ENCODE peak calls at places on chromosomes 1 and 21, in seven cellular contexts. H, X, L, T, F, I and J are unnamed samples.

GRCh38 chr1:240027059-240027462 is 64.6 kb upstream of the FMN2 start:
- DNase-seq in X (no peak), H (no peak), I (peak), L (no peak), F (no peak), T (peak), J (peak)

GRCh38 chr1:29824025-29824424 is 587.7 kb downstream of the PTPRU start:
- DNase-seq in I (no peak), X (no peak), H (no peak), F (no peak), T (no peak), L (no peak), J (no peak)

GRCh38 chr1:175388286-175388685 is 195.7 kb upstream of the KIAA0040 start:
- DNase-seq in T (no peak), X (no peak), I (peak), L (no peak), F (no peak), H (no peak), J (no peak)

GRCh38 chr1:33149453-33150190 is 32.2 kb downstream of the TRIM62 start:
- DNase-seq in H (no peak), F (no peak), X (no peak), I (no peak), T (no peak), L (no peak), J (no peak)

GRCh38 chr1:40462956-40463590 is 12.8 kb downstream of the ZFP69B start:
- DNase-seq in H (no peak), F (no peak), X (no peak), I (no peak), T (no peak), L (no peak), J (no peak)

GRCh38 chr1:52413410-52414104 is 9.2 kb downstream of the PRPF38A start:
- DNase-seq in I (no peak), T (peak), F (no peak), X (no peak), H (no peak), L (no peak), J (no peak)

GRCh38 chr1:25922064-25922632 is 15.9 kb upstream of the STMN1 start:
- DNase-seq in I (no peak), T (no peak), L (peak), H (no peak), X (no peak), F (no peak), J (no peak)

GRCh38 chr1:215488850-215489249 is 78.3 kb upstream of the KCTD3 start:
- DNase-seq in X (no peak), F (no peak), L (no peak), T (no peak), H (no peak), I (no peak), J (no peak)

GRCh38 chr1:77970192-77970591 is 8.7 kb downstream of the FUBP1 start:
- DNase-seq in T (no peak), F (no peak), L (no peak), X (no peak), H (no peak), I (no peak), J (no peak)

GRCh38 chr1:201649776-201650607 is 111.1 kb downstream of the NAV1 start:
- DNase-seq in X (no peak), I (peak), L (no peak), T (peak), F (peak), H (no peak), J (no peak)

GRCh38 chr1:201714542-201715276 is 114.2 kb upstream of the IPO9 start:
- DNase-seq in L (no peak), X (no peak), F (peak), H (no peak), I (no peak), T (peak), J (peak)

GRCh38 chr1:239912471-239912870 is 179.2 kb upstream of the FMN2 start:
- DNase-seq in T (peak), F (no peak), L (no peak), H (no peak), X (no peak), I (no peak), J (no peak)

GRCh38 chr1:212438831-212439237 is 6.1 kb downstream of the NENF start:
- DNase-seq in X (no peak), F (no peak), H (no peak), I (no peak), T (no peak), L (no peak), J (no peak)

GRCh38 chr1:59730759-59731478 is 83.8 kb upstream of the HOOK1 start:
- DNase-seq in X (no peak), T (peak), H (no peak), L (no peak), I (no peak), F (peak), J (peak)

GRCh38 chr1:247110627-247111258 is 6.6 kb upstream of the ZNF669 start:
- DNase-seq in H (no peak), X (no peak), I (no peak), L (no peak), T (no peak), F (no peak), J (peak)

GRCh38 chr21:44780140-44780508 is 21.5 kb downstream of the UBE2G2 start:
- DNase-seq in F (no peak), I (no peak), L (no peak), X (no peak), T (no peak), H (no peak), J (no peak)

GRCh38 chr1:243315455-243315854 is 59.6 kb downstream of the SDCCAG8 start:
- DNase-seq in I (no peak), F (no peak), L (no peak), H (no peak), T (no peak), X (no peak), J (no peak)

GRCh38 chr1:1610796-1611597 is 4.3 kb upstream of the MIB2 start:
- DNase-seq in L (no peak), F (no peak), I (no peak), T (peak), X (no peak), H (no peak), J (no peak)

GRCh38 chr21:18155508-18156193 is 89.0 kb upstream of the CHODL start:
- DNase-seq in H (no peak), X (no peak), F (no peak), L (no peak), T (no peak), I (no peak), J (no peak)

GRCh38 chr1:22717038-22717758 is 6.6 kb downstream of the EPHB2 start:
- DNase-seq in X (no peak), L (no peak), F (no peak), T (no peak), H (no peak), I (peak), J (no peak)

GRCh38 chr1:5481889-5482288 is 510.3 kb downstream of the NPHP4 start:
- DNase-seq in H (no peak), F (no peak), X (peak), I (no peak), L (no peak), T (no peak), J (peak)

GRCh38 chr1:245277276-245277675 is 122.5 kb downstream of the KIF26B start:
- DNase-seq in I (no peak), F (no peak), T (no peak), L (no peak), H (no peak), X (no peak), J (no peak)

GRCh38 chr1:67673468-67674201 is 11.4 kb upstream of the GADD45A start:
- DNase-seq in L (no peak), I (no peak), T (no peak), H (no peak), X (no peak), F (no peak), J (no peak)

GRCh38 chr1:34549199-34549598 is 205.6 kb upstream of the GJB5 start:
- DNase-seq in T (no peak), I (no peak), L (no peak), F (no peak), H (no peak), X (no peak), J (peak)

GRCh38 chr1:233081686-233082085 is 131.3 kb downstream of the NTPCR start:
- DNase-seq in L (no peak), F (no peak), H (no peak), X (no peak), T (no peak), I (peak), J (peak)

GRCh38 chr1:116825400-116825734 is 71.1 kb downstream of the CD2 start:
- DNase-seq in F (no peak), H (no peak), L (no peak), X (no peak), T (no peak), I (no peak), J (no peak)